ENCODE peak calls at places on chromosomes 2 and 18, in four cellular contexts. Z, K, H and L are unnamed samples.

GRCh38 chr2:72154386-72154785 is 6.7 kb upstream of the CYP26B1 start:
- DNase-seq in Z (peak; percentile 40), K (no peak), H (no peak), L (no peak)

GRCh38 chr2:101473911-101474751 is 781 bp downstream of the RFX8 start:
- DNase-seq in Z (peak; percentile 80), K (no peak), H (no peak), L (peak; percentile 23)

GRCh38 chr2:71531522-71532047 is 78.2 kb downstream of the DYSF start:
- DNase-seq in Z (no peak), K (peak; percentile 67), H (no peak), L (peak; percentile 95)

GRCh38 chr18:78671551-78671950 is 308.1 kb upstream of the SALL3 start:
- DNase-seq in Z (no peak), K (no peak), H (no peak), L (no peak)

GRCh38 chr2:144834954-144835633 is 315.2 kb upstream of the ZEB2 start:
- DNase-seq in Z (no peak), K (no peak), H (no peak), L (peak; percentile 10)

GRCh38 chr2:134660619-134661403 is 58.0 kb downstream of the TMEM163 start:
- DNase-seq in Z (no peak), K (no peak), H (no peak), L (no peak)

GRCh38 chr2:121907905-121908304 is 152.5 kb downstream of the TSN start:
- DNase-seq in Z (no peak), K (no peak), H (no peak), L (no peak)

GRCh38 chr2:237449193-237449797 is 35.3 kb upstream of the COL6A3 start:
- DNase-seq in Z (no peak), K (no peak), H (no peak), L (no peak)

GRCh38 chr2:135561925-135562324 is 30.6 kb downstream of the R3HDM1 start:
- DNase-seq in Z (no peak), K (no peak), H (no peak), L (no peak)

GRCh38 chr2:184654945-184655344 is 56.6 kb downstream of the ZNF804A start:
- DNase-seq in Z (no peak), K (no peak), H (no peak), L (no peak)

GRCh38 chr2:48305569-48305968 is 224.4 kb upstream of the STON1 start:
- DNase-seq in Z (no peak), K (no peak), H (no peak), L (no peak)

GRCh38 chr2:85961754-85962153 is 73.0 kb upstream of the ST3GAL5 start:
- DNase-seq in Z (no peak), K (no peak), H (no peak), L (no peak)
- H3K4me1 ChIP-seq in Z (peaks cover 6% of the 10 kb centered on the region), K (peaks cover 5% of the 10 kb centered on the region), H (no peaks in the 10 kb centered on the region), L (peaks cover 4% of the 10 kb centered on the region)

GRCh38 chr2:108621087-108621559 is 86.9 kb downstream of the LIMS1 start:
- DNase-seq in Z (peak; percentile 70), K (peak; percentile 19), H (peak; percentile 95), L (peak; percentile 73)
- TF ChIP-seq EZH2phosphoT487 in Z (no peak), K (no peak), H (no peak), L (no peak)

GRCh38 chr18:32391126-32391525 is 79.6 kb downstream of the GAREM1 start:
- DNase-seq in Z (no peak), K (no peak), H (no peak), L (no peak)
- TF ChIP-seq CTCF in Z (no peak), K (no peak), H (no peak), L (no peak)

DNA sequence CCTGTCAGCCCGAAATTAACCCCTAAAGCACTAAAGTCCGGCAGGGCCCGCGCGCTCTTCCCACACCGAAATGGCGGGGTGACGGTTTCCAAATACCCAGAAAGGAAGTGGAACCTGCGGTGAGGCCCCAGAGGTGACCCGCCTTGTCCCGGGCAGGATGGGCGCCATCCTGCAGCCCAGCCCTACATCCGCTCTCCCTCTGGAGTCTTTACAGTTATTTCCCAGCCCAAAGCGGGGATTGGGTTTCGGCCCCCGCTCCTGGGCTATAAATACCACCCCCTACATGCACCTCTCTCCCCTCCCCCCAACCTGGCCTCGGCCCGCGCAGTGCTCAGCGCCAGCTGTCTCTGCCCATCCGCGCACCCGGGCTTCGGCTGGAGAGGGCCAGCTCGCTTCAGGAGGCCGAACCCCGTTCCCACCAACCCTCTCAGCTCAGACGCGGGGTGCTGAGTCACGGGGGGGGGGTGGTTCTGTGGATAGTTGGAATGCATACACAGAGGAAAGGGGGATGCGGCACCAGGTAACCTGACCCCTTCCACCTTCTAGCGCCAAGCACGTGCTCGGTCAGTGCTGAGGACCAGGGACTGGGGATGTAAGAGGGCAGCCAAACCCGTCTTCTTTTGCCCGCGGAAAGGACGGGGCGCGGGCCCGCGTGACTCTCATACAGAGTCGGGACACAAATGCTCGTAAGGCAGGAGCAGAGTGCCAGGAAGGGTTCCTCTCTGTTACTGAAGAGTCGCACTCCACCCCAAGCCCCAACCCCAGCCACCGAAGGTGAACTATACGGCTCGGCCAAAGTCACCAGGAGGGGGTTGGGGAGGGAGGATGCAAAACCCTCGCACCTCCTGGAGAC is at the start of gene TUBA4B:
- DNase-seq in Z (peak; percentile 81), K (no peak), H (peak; percentile 53), L (peak; percentile 42)
- H3K4me1 ChIP-seq in Z (peaks cover 7% of the 10 kb centered on the region), K (peaks cover 31% of the 10 kb centered on the region), H (peaks cover 39% of the 10 kb centered on the region), L (peaks cover 47% of the 10 kb centered on the region)

DNA sequence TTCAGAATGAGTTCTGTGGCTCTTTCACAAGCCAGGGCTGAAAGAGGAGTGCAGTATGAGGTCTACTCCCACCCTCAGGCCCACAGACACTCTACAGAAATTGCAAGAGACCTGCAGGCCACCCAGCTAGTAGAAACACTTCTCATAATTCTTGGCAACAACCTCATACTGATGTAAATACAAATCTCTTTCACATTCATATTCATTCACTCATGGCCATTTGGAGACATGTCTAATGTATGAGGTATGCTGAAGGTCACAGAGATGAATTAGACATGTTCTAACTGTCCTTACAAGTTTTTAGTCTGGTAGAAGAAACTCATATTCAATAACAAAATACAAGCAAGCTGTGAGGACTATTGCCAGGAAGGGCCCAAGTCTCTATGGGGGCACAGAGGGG is 83.8 kb upstream of the KLHL29 start:
- DNase-seq in Z (no peak), K (no peak), H (no peak), L (no peak)
- TF ChIP-seq EZH2phosphoT487 in Z (no peak), K (no peak), H (no peak), L (no peak)